ENCODE peak calls at places on chromosomes 1 and 21, in six cellular contexts. V is GM12891, H is GM12878, A is K562, Z is HepG2, U is H1. F is an unnamed sample.

GRCh38 chr1:228036701-228037231 is 30.0 kb downstream of the WNT3A start:
- DNase-seq in V (no peak), Z (no peak), U (no peak), A (no peak), H (no peak), F (no peak)

GRCh38 chr1:28680141-28680540 is 11.6 kb downstream of the GMEB1 start:
- DNase-seq in A (no peak), U (no peak), Z (no peak), V (no peak), H (no peak), F (no peak)

GRCh38 chr1:61284226-61284854 is 202.0 kb downstream of the NFIA start:
- DNase-seq in Z (no peak), V (no peak), A (no peak), U (peak), H (no peak), F (no peak)

GRCh38 chr21:36188081-36188681 is 31.6 kb downstream of the DOP1B start:
- DNase-seq in H (no peak), U (no peak), A (no peak), Z (peak), V (no peak), F (no peak)

GRCh38 chr1:29725262-29725661 is 488.9 kb downstream of the PTPRU start:
- DNase-seq in A (no peak), Z (no peak), H (no peak), V (no peak), U (no peak), F (no peak)

GRCh38 chr1:65514083-65514482 is 93.6 kb downstream of the LEPR start:
- DNase-seq in H (no peak), U (no peak), Z (peak), V (no peak), A (no peak), F (no peak)

GRCh38 chr1:173431663-173432045 is 45.5 kb upstream of the PRDX6 start:
- DNase-seq in V (no peak), A (no peak), U (no peak), Z (no peak), H (no peak), F (no peak)

GRCh38 chr1:199422206-199422605 is 605.3 kb upstream of the NR5A2 start:
- DNase-seq in H (no peak), A (no peak), Z (no peak), U (peak), V (no peak), F (no peak)

GRCh38 chr1:22383526-22384291 is 67.9 kb upstream of the ZBTB40 start:
- DNase-seq in V (no peak), U (no peak), H (no peak), Z (no peak), A (peak), F (no peak)

GRCh38 chr1:240031414-240031813 is 60.3 kb upstream of the FMN2 start:
- DNase-seq in H (no peak), A (no peak), U (no peak), V (no peak), Z (no peak), F (no peak)

GRCh38 chr1:113675299-113675698 is 84.0 kb downstream of the PHTF1 start:
- DNase-seq in V (no peak), Z (no peak), H (no peak), A (no peak), U (no peak), F (no peak)

GRCh38 chr1:15114884-15115283 is 38.7 kb upstream of the TMEM51 start:
- DNase-seq in U (no peak), V (no peak), A (no peak), Z (no peak), H (no peak), F (no peak)

GRCh38 chr1:177897601-177898376 is 72.1 kb downstream of the SEC16B start:
- DNase-seq in A (no peak), U (no peak), Z (no peak), H (no peak), V (no peak), F (no peak)

GRCh38 chr1:23392125-23392855 is 22.7 kb upstream of the ZNF436 start:
- DNase-seq in Z (no peak), A (no peak), H (no peak), U (no peak), V (no peak), F (no peak)

GRCh38 chr21:25342811-25343210 is 264.5 kb downstream of the MRPL39 start:
- DNase-seq in U (no peak), V (no peak), Z (no peak), H (no peak), A (no peak), F (no peak)

GRCh38 chr1:178942285-178943218 is 71.7 kb upstream of the ANGPTL1 start:
- DNase-seq in V (no peak), U (no peak), A (no peak), Z (no peak), H (no peak), F (no peak)

GRCh38 chr1:228930479-228930957 is 195.2 kb downstream of the RHOU start:
- DNase-seq in H (no peak), V (no peak), A (peak), U (no peak), Z (no peak), F (no peak)

GRCh38 chr21:35303085-35303484 is 254.0 kb upstream of the RUNX1 start:
- DNase-seq in A (no peak), V (no peak), Z (no peak), U (no peak), H (no peak), F (no peak)

GRCh38 chr1:13774121-13774520 is 74.1 kb downstream of the PRDM2 start:
- DNase-seq in V (no peak), U (no peak), A (no peak), Z (no peak), H (no peak), F (no peak)

GRCh38 chr1:207145401-207146058 is 41.5 kb downstream of the C4BPA start:
- DNase-seq in H (no peak), V (no peak), Z (no peak), U (no peak), A (peak), F (no peak)

DNA sequence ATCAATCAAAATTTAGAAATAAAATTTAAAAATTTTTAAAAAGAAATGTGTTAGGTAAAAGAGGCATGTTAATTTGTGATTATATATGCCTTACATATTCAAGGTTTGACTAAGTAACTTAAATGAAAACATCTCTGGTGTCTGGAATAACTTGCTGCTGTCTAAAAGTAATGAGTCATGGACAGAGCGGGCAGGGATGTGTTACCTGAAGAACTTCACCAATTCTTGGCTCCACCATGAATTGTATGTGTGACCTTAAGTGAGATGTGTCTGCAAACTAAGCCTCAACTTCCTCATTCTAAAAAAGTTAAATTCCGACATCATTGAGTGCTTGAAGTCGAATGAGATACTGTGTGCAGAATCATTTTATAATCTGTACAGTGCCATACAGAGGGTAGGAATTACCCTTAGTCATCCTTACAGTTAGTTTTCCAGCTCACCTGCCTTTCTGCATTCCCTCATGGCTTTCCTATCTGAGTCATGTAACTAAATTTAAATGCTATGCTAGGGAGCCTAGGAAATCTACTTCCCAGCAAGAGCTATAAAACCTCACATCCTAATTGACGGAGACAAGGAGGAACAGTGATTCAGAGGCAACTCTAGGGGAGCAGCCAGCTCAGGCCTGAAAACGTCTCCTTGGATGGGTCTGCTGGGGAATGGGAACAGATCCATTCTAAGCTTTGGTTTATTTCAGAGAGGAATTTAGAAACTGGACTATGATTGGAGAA is 100.7 kb upstream of the TSPAN2 start:
- DNase-seq in V (no peak), Z (no peak), H (no peak), A (no peak), U (no peak), F (no peak)
- TF ChIP-seq POLR2AphosphoS5 in V (no peak), Z (no peak), H (no peak), A (no peak), U (no peak), F (no peak)

GRCh38 chr1:48776400-48777218 is at the start of gene BEND5:
- DNase-seq in Z (no peak), A (no peak), U (peak), V (peak), H (no peak), F (peak)
- TF ChIP-seq TAF1 in Z (no peak), A (no peak), U (no peak), V (no peak), H (no peak), F (no peak)

GRCh38 chr1:230808268-230808872 is 60.0 kb downstream of the C1orf198 start:
- DNase-seq in Z (no peak), H (no peak), A (no peak), V (no peak), U (no peak), F (no peak)

GRCh38 chr1:230806552-230806951 is 59.4 kb downstream of the CAPN9 start:
- DNase-seq in H (no peak), A (no peak), U (no peak), Z (no peak), V (no peak), F (no peak)

GRCh38 chr1:230807551-230808267 is 60.5 kb downstream of the CAPN9 start:
- DNase-seq in U (no peak), V (no peak), H (no peak), Z (no peak), A (no peak), F (no peak)

GRCh38 chr1:230809205-230809990 is 58.9 kb downstream of the C1orf198 start:
- DNase-seq in U (no peak), A (no peak), H (no peak), V (no peak), Z (no peak), F (no peak)

GRCh38 chr1:230807029-230807428 is 59.8 kb downstream of the CAPN9 start:
- DNase-seq in V (no peak), Z (no peak), H (no peak), U (no peak), A (no peak), F (no peak)
- TF ChIP-seq POLR2A in V (no peak), Z (no peak), H (no peak), U (no peak), A (no peak), F (no peak)

GRCh38 chr1:35577071-35577998 is 4.2 kb downstream of the TFAP2E start:
- DNase-seq in U (no peak), H (peak), V (peak), A (no peak), Z (no peak), F (peak)
- TF ChIP-seq POLR2AphosphoS5 in U (no peak), H (peak), V (no peak), A (no peak), Z (no peak), F (no peak)

DNA sequence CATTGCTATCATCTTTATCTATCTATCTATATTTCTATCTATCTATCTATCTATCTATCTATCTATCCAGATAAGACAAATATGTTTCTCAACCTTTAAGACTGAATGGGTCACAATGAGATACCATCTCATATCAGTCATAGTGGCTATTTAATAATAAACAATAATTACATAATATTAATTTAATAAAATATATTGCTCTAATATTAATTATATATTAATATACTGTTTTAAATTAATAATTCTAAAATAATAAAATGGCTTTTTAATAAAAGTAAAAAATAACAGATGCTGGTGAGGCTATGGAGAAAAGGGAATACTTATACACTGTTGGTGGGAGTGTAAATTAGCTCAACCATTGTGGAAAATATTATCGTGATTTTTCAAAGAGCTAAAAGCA is 13.0 kb upstream of the PLPPR4 start:
- DNase-seq in H (no peak), U (no peak), A (no peak), V (no peak), Z (no peak), F (no peak)
- TF ChIP-seq TAF1 in H (no peak), U (no peak), A (no peak), V (no peak), Z (no peak), F (no peak)

GRCh38 chr1:202031796-202032195 is 21.4 kb downstream of the ELF3 start:
- DNase-seq in A (no peak), V (no peak), H (no peak), Z (no peak), U (no peak), F (no peak)
- TF ChIP-seq POLR2A in A (no peak), V (no peak), H (no peak), Z (no peak), U (no peak), F (no peak)

GRCh38 chr1:117128323-117129079 is 7.0 kb upstream of the TRIM45 start:
- DNase-seq in A (peak), V (no peak), H (no peak), Z (no peak), U (no peak), F (no peak)
- TF ChIP-seq POLR2AphosphoS5 in A (no peak), V (no peak), H (no peak), Z (no peak), U (no peak), F (no peak)

GRCh38 chr1:3170566-3171453 is 101.8 kb downstream of the PRDM16 start:
- DNase-seq in A (peak), V (no peak), Z (peak), U (no peak), H (no peak), F (no peak)

GRCh38 chr1:3166206-3166918 is 97.4 kb downstream of the PRDM16 start:
- DNase-seq in V (no peak), A (no peak), U (no peak), H (no peak), Z (no peak), F (no peak)

GRCh38 chr1:3169621-3170356 is 100.8 kb downstream of the PRDM16 start:
- DNase-seq in A (no peak), V (no peak), Z (no peak), H (no peak), U (no peak), F (no peak)

GRCh38 chr1:3167255-3167654 is 98.3 kb downstream of the PRDM16 start:
- DNase-seq in A (no peak), V (no peak), Z (no peak), U (no peak), H (no peak), F (no peak)

DNA sequence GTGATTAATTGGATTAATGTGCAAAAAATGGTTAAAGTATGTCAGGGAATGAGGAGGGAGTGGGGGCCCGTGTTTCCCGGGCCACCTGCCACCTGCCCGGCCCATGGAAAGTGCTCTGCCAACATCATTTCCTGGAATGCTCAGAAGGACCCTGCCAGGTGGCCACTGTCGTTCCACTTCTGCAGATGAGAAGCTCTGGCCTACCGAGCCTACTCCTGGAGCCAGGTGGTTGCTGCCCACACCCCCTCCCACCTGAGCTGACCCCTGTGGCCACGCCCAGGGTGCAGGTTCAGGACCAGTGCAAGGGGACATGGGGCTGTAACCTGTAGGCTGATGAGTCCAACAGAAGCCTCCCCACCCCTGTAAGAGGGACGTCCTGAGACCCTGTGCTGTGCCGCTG is 99.7 kb downstream of the PRDM16 start:
- DNase-seq in V (no peak), U (no peak), H (no peak), A (no peak), Z (no peak), F (no peak)
- TF ChIP-seq TAF1 in V (no peak), U (no peak), H (no peak), A (no peak), Z (no peak), F (no peak)

DNA sequence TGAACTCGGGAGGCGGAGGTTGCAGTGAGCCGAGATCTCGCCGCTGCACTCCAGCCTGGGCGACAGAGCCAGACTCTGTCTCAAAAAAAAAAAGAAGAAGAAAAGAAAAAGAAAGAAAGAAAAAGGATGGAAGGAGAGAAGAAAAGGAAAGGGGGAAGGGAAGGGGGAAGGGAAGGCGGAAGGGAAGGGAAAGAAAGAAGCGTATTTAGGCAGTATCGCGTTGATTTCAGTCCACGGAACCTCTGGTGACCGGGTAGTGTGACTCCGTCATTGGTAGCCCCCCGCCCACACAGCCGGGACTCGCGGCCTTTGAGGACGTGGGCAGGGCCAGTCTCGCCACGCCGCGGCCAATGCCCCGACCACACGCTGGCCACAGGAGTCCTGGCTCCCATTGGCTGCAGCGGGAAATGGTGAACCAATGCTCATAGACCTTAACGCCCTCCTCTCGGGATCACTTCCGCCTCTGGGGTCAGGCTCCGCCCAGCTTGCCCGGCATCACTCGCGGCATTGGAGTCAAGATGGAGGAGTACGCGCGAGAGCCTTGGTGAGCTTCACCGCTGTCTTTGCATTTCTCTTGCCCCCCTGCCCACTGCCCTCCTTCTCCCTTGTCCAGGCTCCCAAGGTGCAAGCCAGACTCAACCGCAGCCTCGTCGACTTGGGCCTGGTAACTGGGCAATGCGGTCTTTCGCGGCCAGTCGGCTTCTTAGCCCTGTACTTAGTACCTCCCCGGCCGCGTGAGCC is at the start of gene TIMM17A:
- DNase-seq in V (peak), A (peak), U (peak), Z (peak), H (peak), F (peak)
- TF ChIP-seq POLR2A in V (peak), A (peak), U (peak), Z (peak), H (peak), F (peak)

F was measured in GM12892.